ENCODE peak calls at places on chromosome 6, in six cellular contexts. W is Panc1, E is IMR-90, V is H1, A is AG04450, Y is tibial artery. T is an unnamed sample. For H3K9me3, the result is how much of the 10 kb centered on the place peaks cover.

GRCh38 chr6:28082939-28083338 is 2.6 kb downstream of the ZNF165 start:
- DNase-seq in W (no peak), E (no peak), V (no peak), A (no peak), Y (no peak), T (no peak)

GRCh38 chr6:138241381-138241780 is 23.1 kb upstream of the PBOV1 start:
- DNase-seq in W (no peak), E (no peak), V (no peak), A (no peak), Y (no peak), T (no peak)

GRCh38 chr6:141824258-141824795 is 308.4 kb upstream of the GJE1 start:
- DNase-seq in W (no peak), E (no peak), V (no peak), A (no peak), Y (no peak), T (no peak)

GRCh38 chr6:122580731-122581130 is 29.5 kb upstream of the PKIB start:
- DNase-seq in W (no peak), E (no peak), V (no peak), A (no peak), Y (no peak), T (no peak)

GRCh38 chr6:33407132-33407718 is 3.6 kb upstream of the PHF1 start:
- DNase-seq in W (no peak), E (peak), V (no peak), A (no peak), Y (no peak), T (no peak)

GRCh38 chr6:169035381-169036280 is 218.0 kb downstream of the THBS2 start:
- DNase-seq in W (no peak), E (peak), V (no peak), A (no peak), Y (no peak), T (no peak)

GRCh38 chr6:3286641-3287171 is 28.0 kb downstream of the PSMG4 start:
- DNase-seq in W (no peak), E (no peak), V (no peak), A (no peak), Y (peak), T (no peak)

GRCh38 chr6:80161438-80161837 is 55.0 kb downstream of the BCKDHB start:
- DNase-seq in W (no peak), E (no peak), V (no peak), A (no peak), Y (no peak), T (no peak)

GRCh38 chr6:145643760-145644159 is 91.6 kb downstream of the EPM2A start:
- DNase-seq in W (no peak), E (peak), V (no peak), A (no peak), Y (no peak), T (no peak)

GRCh38 chr6:145652572-145652971 is 82.7 kb downstream of the EPM2A start:
- DNase-seq in W (no peak), E (no peak), V (no peak), A (no peak), Y (no peak), T (no peak)

GRCh38 chr6:145648149-145648548 is 87.2 kb downstream of the EPM2A start:
- DNase-seq in W (no peak), E (no peak), V (no peak), A (no peak), Y (no peak), T (no peak)

GRCh38 chr6:145651988-145652387 is 83.3 kb downstream of the EPM2A start:
- DNase-seq in W (no peak), E (no peak), V (no peak), A (no peak), Y (no peak), T (no peak)

GRCh38 chr6:145647602-145648001 is 87.7 kb downstream of the EPM2A start:
- DNase-seq in W (no peak), E (no peak), V (no peak), A (no peak), Y (no peak), T (no peak)
- TF ChIP-seq CTCF in W (no peak), E (no peak), V (no peak), A (no peak), Y (no peak), T (no peak)

DNA sequence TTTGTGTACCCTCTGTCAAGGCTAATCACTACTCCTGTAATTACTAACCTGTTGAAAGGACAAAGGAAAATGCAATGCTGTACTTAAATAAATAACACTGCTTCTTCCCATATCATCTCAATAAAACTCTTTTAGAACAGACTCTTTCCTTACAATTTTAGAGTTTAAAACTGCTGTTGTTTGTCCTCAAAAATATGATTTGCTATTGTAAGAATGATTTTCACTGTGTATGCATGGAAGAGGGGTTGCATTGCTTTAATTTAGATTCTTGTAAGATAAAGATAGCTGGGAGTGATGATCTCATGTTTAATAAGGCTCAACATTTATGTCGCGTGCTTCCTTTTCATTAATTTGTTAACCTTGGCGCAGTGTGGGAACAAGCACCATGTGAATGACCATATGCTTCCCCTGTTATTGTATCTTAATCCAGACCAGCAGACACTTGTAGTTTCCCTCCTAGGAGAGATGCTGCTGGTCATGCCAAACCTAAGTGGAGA is 89.8 kb upstream of the ATXN1 start:
- DNase-seq in W (no peak), E (no peak), V (no peak), A (no peak), Y (no peak), T (no peak)
- H3K27ac ChIP-seq in W (no peak), E (no peak), V (no peak), A (no peak), Y (no peak), T (no peak)

DNA sequence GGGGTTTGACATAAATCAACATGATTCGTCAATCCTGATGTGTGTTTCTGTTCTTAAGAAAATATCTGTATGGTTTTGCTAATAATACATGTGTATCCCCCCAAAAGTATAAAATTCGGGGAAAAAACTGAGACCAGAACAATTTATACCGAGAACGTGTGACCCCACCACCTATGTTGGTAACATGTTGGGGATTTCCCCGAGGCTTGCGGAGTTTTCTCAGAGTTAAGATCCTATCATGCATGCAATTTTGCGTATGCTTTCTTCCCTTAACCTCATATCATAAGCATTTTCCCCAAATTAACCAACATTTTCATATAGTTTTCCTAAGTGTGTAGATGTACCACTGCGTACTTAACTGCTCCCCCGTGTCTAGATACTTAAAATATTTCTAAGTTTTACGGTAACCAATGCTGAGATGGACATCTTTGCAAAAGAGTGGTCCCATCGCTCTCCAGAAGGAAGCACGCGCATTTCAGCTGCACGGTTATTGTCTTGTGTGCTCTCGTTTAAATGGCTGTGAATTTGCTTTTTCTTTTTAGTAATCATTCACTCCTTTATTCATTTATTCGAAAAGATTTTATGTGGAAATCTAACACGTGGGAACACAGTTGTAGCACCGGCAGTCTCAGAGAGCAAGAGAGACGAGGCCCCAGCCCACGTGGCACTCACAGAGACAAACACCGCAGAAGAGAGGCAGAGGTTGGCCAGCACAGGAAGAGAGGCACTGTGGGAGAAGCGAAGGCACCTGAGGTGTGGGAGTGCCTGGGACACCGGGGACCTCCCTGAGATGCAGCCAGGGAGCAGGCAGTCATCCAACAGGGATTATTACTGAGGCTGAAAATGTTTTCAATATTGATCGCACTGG is 13.2 kb upstream of the IRF4 start:
- DNase-seq in W (no peak), E (no peak), V (no peak), A (no peak), Y (no peak), T (no peak)
- H3K9me3 ChIP-seq in W (under half), E (under half), V (half or more), A (half or more), Y (under half), T (under half)

DNA sequence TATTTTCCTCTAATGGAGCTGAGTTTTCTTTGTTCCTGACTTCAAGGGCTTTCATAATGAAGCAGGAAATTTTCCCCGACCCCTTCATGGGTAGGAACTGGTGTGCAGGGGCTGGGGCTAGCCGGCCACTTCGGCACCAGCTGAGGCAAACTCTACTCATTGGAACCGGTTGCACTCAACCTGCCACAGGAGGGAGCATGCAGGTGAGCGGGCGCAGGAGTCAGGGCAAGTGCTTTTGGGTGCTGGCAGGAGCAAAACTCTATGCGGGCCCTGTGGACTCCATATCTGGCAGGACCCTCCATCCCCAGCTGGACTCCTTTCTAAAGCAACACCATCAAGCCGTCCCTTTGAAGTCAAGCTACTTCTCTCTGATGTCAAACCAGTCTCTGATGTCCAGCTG is 244.2 kb downstream of the EPM2A start:
- DNase-seq in W (no peak), E (no peak), V (no peak), A (no peak), Y (peak), T (no peak)
- TF ChIP-seq CTCF in W (no peak), E (no peak), V (peak), A (no peak), Y (no peak), T (no peak)

GRCh38 chr6:44030812-44031454 is 96.3 kb downstream of the MRPL14 start:
- DNase-seq in W (no peak), E (no peak), V (no peak), A (no peak), Y (peak), T (no peak)

GRCh38 chr6:44025226-44025625 is 102.0 kb downstream of the MRPL14 start:
- DNase-seq in W (no peak), E (no peak), V (no peak), A (no peak), Y (peak), T (no peak)

GRCh38 chr6:44029489-44030185 is 97.6 kb downstream of the MRPL14 start:
- DNase-seq in W (no peak), E (peak), V (no peak), A (no peak), Y (peak), T (no peak)

GRCh38 chr6:44024597-44025219 is 102.5 kb downstream of the MRPL14 start:
- DNase-seq in W (no peak), E (no peak), V (no peak), A (no peak), Y (peak), T (no peak)

GRCh38 chr6:44028767-44029166 is 98.5 kb downstream of the MRPL14 start:
- DNase-seq in W (no peak), E (no peak), V (no peak), A (no peak), Y (peak), T (no peak)
- H3K27ac ChIP-seq in W (no peak), E (no peak), V (no peak), A (peak), Y (no peak), T (no peak)